ENCODE peak calls at places on chromosomes 13 and 19, in six cellular contexts. Q is PC-3, D is PC-9, K is neural progenitor cell, J is HCT116, P is fibroblast of lung. M is an unnamed sample.

GRCh38 chr13:103134271-103134670 is 68.1 kb upstream of the SLC10A2 start:
- DNase-seq in Q (no peak), D (no peak), K (no peak), J (no peak), P (no peak), M (no peak)

GRCh38 chr13:47480121-47480520 is 521.0 kb downstream of the SUCLA2 start:
- DNase-seq in Q (peak; percentile 77), D (no peak), K (no peak), J (no peak), P (peak; percentile 95), M (no peak)

GRCh38 chr19:8334458-8335342 is 8.4 kb downstream of the KANK3 start:
- DNase-seq in Q (peak; percentile 87), D (peak; percentile 66), K (peak; percentile 95), J (peak; percentile 82), P (peak; percentile 73), M (peak; percentile 83)

GRCh38 chr19:56995298-56995697 is 124.5 kb upstream of the USP29 start:
- DNase-seq in Q (no peak), D (no peak), K (no peak), J (no peak), P (no peak), M (no peak)

GRCh38 chr13:24208314-24208713 is 47.8 kb downstream of the SPATA13 start:
- DNase-seq in Q (peak; percentile 91), D (no peak), K (no peak), J (peak; percentile 28), P (peak; percentile 90), M (no peak)

GRCh38 chr13:102642475-102642874 is 45.7 kb downstream of the TPP2 start:
- DNase-seq in Q (no peak), D (no peak), K (no peak), J (no peak), P (peak; percentile 31), M (no peak)

GRCh38 chr19:55838906-55839305 is 2.6 kb downstream of the NLRP4 start:
- DNase-seq in Q (no peak), D (peak; percentile 31), K (no peak), J (no peak), P (no peak), M (no peak)

GRCh38 chr19:52286256-52286655 is 10.7 kb upstream of the ZNF480 start:
- DNase-seq in Q (no peak), D (no peak), K (no peak), J (no peak), P (no peak), M (no peak)

GRCh38 chr13:94602467-94602866 is 810 bp downstream of the GPR180 start:
- DNase-seq in Q (no peak), D (no peak), K (no peak), J (no peak), P (no peak), M (no peak)

GRCh38 chr13:52319876-52320275 is 86.1 kb downstream of the THSD1 start:
- DNase-seq in Q (peak; percentile 15), D (no peak), K (no peak), J (no peak), P (peak; percentile 4), M (no peak)

GRCh38 chr19:1156305-1156801 is 17.7 kb downstream of the SBNO2 start:
- DNase-seq in Q (no peak), D (no peak), K (no peak), J (no peak), P (peak; percentile 58), M (no peak)

GRCh38 chr19:1153891-1154730 is 20.0 kb downstream of the SBNO2 start:
- DNase-seq in Q (no peak), D (no peak), K (no peak), J (no peak), P (no peak), M (no peak)

GRCh38 chr19:1155352-1156304 is 18.4 kb downstream of the SBNO2 start:
- DNase-seq in Q (no peak), D (no peak), K (no peak), J (no peak), P (no peak), M (no peak)

GRCh38 chr19:1156830-1157615 is 17.0 kb downstream of the SBNO2 start:
- DNase-seq in Q (no peak), D (no peak), K (no peak), J (no peak), P (no peak), M (no peak)

DNA sequence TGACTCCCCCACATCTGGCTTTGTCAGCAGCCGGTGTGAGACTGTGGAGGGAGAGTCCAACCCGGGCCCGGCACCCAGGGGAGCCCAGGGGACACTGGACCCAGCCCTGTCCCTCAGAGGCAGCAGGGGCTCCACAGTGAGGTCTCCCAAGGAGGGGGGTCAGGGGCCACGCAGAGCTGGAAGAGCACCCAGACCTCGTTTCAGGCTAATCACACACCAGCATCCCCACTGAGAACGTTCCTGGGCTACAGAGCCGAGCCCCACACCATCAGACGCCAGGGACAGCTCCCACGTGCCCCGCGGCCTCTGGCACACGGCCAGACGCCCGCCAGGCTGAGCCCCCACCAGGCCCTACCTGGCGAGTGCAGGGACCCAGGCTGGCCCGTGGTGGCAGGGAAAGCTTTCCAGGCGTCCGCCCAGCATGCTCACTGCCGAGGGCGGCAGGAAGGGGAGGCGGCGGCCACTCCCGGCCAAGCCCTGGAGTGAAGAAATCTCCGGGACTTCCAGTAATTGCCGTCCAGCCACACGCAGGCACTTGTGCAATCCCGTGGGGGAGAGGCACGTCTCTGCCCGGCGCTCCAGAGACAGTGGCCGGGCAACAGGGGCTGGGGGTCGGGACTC is 19.2 kb downstream of the SBNO2 start:
- DNase-seq in Q (no peak), D (peak; percentile 69), K (no peak), J (no peak), P (peak; percentile 86), M (peak; percentile 86)
- H3K4me1 ChIP-seq in Q (no peaks in the 10 kb centered on the region), D (peaks cover 19% of the 10 kb centered on the region), K (no peaks in the 10 kb centered on the region), J (peaks cover 6% of the 10 kb centered on the region), P (peaks cover 23% of the 10 kb centered on the region), M (peaks cover 9% of the 10 kb centered on the region)

GRCh38 chr13:113951246-113951999 is 22.5 kb downstream of the C13orf46 start:
- DNase-seq in Q (peak; percentile 85), D (peak; percentile 60), K (peak; percentile 70), J (peak; percentile 57), P (peak; percentile 42), M (peak; percentile 88)
- H3K4me3 ChIP-seq in Q (no peak overlapping the region), D (no peak overlapping the region), K (no peak overlapping the region), J (no peak overlapping the region), P (no peak overlapping the region), M (no peak overlapping the region)

DNA sequence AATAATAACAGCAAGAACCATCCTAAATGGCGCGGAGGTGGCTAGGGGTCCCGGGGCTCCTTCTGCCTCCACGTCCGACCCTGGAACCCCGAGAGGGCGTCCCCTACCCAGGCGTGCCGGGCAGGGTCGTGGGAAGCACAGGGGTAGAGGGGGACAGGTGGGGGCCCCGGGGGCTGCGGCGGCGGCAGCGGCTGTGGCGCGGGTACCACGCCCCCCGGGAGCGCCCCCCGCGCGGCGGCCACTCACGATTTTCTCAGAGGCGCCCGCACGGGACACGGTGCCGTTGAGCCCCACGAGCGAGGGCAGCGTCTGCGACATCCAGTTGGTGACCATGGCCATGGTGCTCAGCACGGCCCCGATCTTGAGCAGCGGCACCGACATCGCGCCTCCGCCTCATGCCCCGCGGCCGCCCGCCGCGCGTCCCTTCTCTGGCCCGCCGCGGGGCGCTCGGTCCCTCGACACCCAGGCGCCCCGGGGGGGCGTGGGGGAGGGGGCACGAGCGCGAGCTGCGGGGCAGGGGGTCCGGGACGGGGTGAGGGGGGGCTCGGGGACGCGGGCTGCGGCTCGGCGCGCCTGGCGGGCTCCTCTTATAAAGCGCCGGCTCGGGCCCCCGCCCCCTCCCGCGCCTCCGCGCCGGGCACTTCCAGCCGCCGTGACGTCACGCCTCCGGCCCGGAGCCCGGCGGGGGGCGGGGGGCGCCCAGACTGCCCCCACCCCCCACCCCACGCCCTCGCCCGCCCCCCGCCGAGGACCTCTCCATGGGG is 22.9 kb downstream of the OLFM2 start:
- DNase-seq in Q (no peak), D (no peak), K (peak; percentile 68), J (no peak), P (no peak), M (peak; percentile 67)
- TF ChIP-seq EZH2 in Q (no peak), D (no peak), K (no peak), J (no peak), P (peak; percentile 75), M (peak; percentile 75)

DNA sequence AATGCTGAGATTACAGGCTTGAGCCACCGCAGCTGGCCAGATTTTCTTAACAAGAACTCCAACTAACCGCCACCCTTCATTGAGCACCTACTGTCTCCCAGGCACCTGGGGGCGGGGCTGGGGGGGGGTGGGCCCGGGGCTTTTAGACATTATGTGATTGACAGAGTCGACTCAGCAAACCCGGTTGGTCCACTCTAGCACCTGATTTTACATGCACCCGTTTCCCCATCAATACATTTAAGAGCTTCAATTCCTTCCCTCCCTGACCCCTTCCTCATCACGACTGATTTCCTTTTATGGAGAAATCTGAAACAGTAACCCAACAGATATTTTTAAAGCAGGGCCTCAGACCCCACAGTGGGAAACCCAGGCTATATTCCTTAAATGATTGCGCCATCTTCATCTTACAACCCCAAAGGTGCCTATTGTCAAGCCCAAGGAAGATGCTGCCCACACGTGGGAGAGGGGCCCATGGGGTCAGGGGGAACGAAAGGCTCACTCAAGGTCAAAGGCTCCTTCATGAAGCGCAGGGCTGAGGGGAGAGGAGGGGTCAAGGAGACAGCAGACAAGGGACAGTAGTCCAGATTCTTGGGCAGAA is 1.8 kb downstream of the INSR start:
- DNase-seq in Q (no peak), D (no peak), K (no peak), J (no peak), P (no peak), M (no peak)
- H3K4me1 ChIP-seq in Q (peaks cover 16% of the 10 kb centered on the region), D (no peaks in the 10 kb centered on the region), K (peaks cover 5% of the 10 kb centered on the region), J (peaks cover 21% of the 10 kb centered on the region), P (no peaks in the 10 kb centered on the region), M (peaks cover 19% of the 10 kb centered on the region)

DNA sequence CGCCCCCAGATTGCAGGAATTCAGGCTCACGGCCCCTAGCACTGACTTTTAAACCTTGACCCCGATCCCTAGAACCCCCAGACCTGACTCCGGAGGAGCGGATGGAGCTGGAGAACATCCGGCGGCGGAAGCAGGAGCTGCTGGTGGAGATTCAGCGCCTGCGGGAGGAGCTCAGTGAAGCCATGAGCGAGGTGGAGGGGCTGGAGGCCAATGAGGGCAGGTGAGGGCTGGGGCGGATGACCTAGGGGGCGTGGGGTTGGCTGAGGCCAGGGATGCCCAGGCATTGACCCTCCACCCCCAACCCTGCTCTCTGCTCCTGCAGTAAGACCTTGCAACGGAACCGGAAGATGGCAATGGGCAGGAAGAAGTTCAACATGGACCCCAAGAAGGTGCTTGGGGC is 1.1 kb downstream of the CYTH2 start:
- DNase-seq in Q (no peak), D (no peak), K (no peak), J (no peak), P (no peak), M (no peak)
- H3K4me3 ChIP-seq in Q (peak overlapping the region; percentile 81), D (peak overlapping the region; percentile 93), K (peak overlapping the region; percentile 88), J (peak overlapping the region; percentile 88), P (peak overlapping the region; percentile 75), M (peak overlapping the region; percentile 33)

GRCh38 chr19:35029737-35030256 is 473 bp upstream of the SCN1B start:
- DNase-seq in Q (no peak), D (no peak), K (no peak), J (no peak), P (no peak), M (no peak)
- TF ChIP-seq EZH2 in Q (no peak), D (no peak), K (no peak), J (no peak), P (no peak), M (no peak)